ENCODE peak calls at places on chromosomes 13 and 19, in seven cellular contexts. P is stimulated activated CD8-positive, alpha-beta memory T cell treated with anti-CD3 and anti-CD28 coated beads, Interleukin-4, amount 100 ng/mL, for 24 hours; C is AG08396; W is CD4-positive, alpha-beta memory T cell; J is nucleus accumbens; V is type B pancreatic cell; B is naive thymus-derived CD8-positive, alpha-beta T cell. Z is an unnamed sample.

GRCh38 chr13:39612023-39612637 is 9.1 kb upstream of the LHFPL6 start:
- DNase-seq in B (peak), W (peak), J (no peak), P (peak), V (no peak), C (peak), Z (no peak)

GRCh38 chr19:1019616-1019961 is 1.3 kb downstream of the TMEM259 start:
- DNase-seq in W (no peak), B (no peak), C (no peak), V (no peak), P (no peak), J (no peak), Z (no peak)

GRCh38 chr13:31201341-31202024 is 1.7 kb downstream of the B3GLCT start:
- DNase-seq in V (no peak), B (no peak), P (no peak), C (peak), J (no peak), W (no peak), Z (peak)

GRCh38 chr13:75299913-75300862 is 181.8 kb downstream of the TBC1D4 start:
- DNase-seq in V (no peak), J (no peak), C (no peak), B (no peak), P (no peak), W (no peak), Z (peak)

GRCh38 chr13:40069173-40070044 is 413.9 kb downstream of the COG6 start:
- DNase-seq in J (no peak), W (peak), B (peak), V (no peak), C (peak), P (peak), Z (peak)

GRCh38 chr13:28613562-28613961 is 45.4 kb upstream of the POMP start:
- DNase-seq in J (no peak), P (no peak), V (no peak), W (no peak), B (no peak), C (no peak), Z (no peak)

GRCh38 chr13:79492313-79492798 is 11.4 kb downstream of the NDFIP2 start:
- DNase-seq in J (no peak), C (no peak), V (no peak), P (no peak), B (no peak), W (no peak), Z (no peak)

GRCh38 chr19:17522988-17523872 is 11.8 kb downstream of the PGLS start:
- DNase-seq in J (no peak), C (no peak), W (peak), P (peak), B (peak), V (no peak), Z (peak)

GRCh38 chr19:28037186-28037585 is 1175.8 kb downstream of the UQCRFS1 start:
- DNase-seq in W (no peak), V (no peak), C (no peak), P (no peak), B (no peak), J (no peak), Z (no peak)

GRCh38 chr19:34493038-34493648 is 11.6 kb downstream of the WTIP start:
- DNase-seq in V (no peak), J (no peak), B (no peak), P (no peak), W (no peak), C (no peak), Z (peak)

GRCh38 chr19:29170554-29170953 is 42.4 kb downstream of the UQCRFS1 start:
- DNase-seq in C (no peak), B (no peak), W (no peak), J (no peak), V (no peak), P (no peak), Z (no peak)

GRCh38 chr19:43306097-43306496 is 36.8 kb upstream of the PSG9 start:
- DNase-seq in B (no peak), C (no peak), V (no peak), P (no peak), W (no peak), J (no peak), Z (no peak)

GRCh38 chr13:21884299-21884878 is 213.5 kb downstream of the FGF9 start:
- DNase-seq in P (no peak), B (no peak), C (no peak), W (no peak), J (no peak), V (no peak), Z (no peak)

GRCh38 chr19:496333-496634 is at the start of gene MADCAM1:
- DNase-seq in B (no peak), W (no peak), J (no peak), V (no peak), C (no peak), P (no peak), Z (peak)

GRCh38 chr19:309206-309565 is 18.0 kb upstream of the PLPP2 start:
- DNase-seq in J (no peak), P (no peak), B (no peak), C (no peak), V (no peak), W (no peak), Z (peak)

GRCh38 chr13:113898391-113898790 is 34.5 kb upstream of the GAS6 start:
- DNase-seq in P (no peak), C (no peak), J (no peak), B (no peak), W (no peak), V (peak), Z (no peak)

GRCh38 chr13:22061371-22061805 is 390.5 kb downstream of the FGF9 start:
- DNase-seq in C (no peak), B (peak), W (peak), V (no peak), P (peak), J (peak), Z (no peak)

GRCh38 chr19:444677-445210 is 16.1 kb downstream of the SHC2 start:
- DNase-seq in J (no peak), C (no peak), W (no peak), P (no peak), V (no peak), B (no peak), Z (no peak)

GRCh38 chr13:77878186-77878585 is 40.4 kb downstream of the EDNRB start:
- DNase-seq in B (no peak), V (no peak), P (no peak), C (no peak), J (no peak), W (no peak), Z (no peak)

GRCh38 chr13:66036024-66036614 is 1194.0 kb downstream of the PCDH9 start:
- DNase-seq in P (no peak), V (no peak), B (no peak), C (no peak), W (no peak), J (no peak), Z (no peak)

GRCh38 chr13:31797154-31797775 is 57.9 kb downstream of the RXFP2 start:
- DNase-seq in J (no peak), C (peak), B (no peak), W (no peak), P (no peak), V (no peak), Z (peak)

GRCh38 chr13:20473139-20473538 is 52.5 kb downstream of the CRYL1 start:
- DNase-seq in P (no peak), J (no peak), V (no peak), B (no peak), W (no peak), C (peak), Z (peak)

GRCh38 chr13:44301639-44302015 is 72.0 kb upstream of the SERP2 start:
- DNase-seq in P (no peak), B (no peak), W (no peak), V (no peak), J (no peak), C (no peak), Z (no peak)

GRCh38 chr13:42422681-42423080 is 150.7 kb downstream of the AKAP11 start:
- DNase-seq in V (no peak), P (no peak), W (no peak), J (no peak), B (no peak), C (no peak), Z (no peak)

GRCh38 chr19:55082023-55082851 is 6.6 kb downstream of the EPS8L1 start:
- DNase-seq in J (no peak), V (no peak), B (peak), C (peak), W (peak), P (no peak), Z (peak)

GRCh38 chr19:7932930-7933300 is 7.0 kb upstream of the CTXN1 start:
- DNase-seq in W (no peak), V (no peak), C (no peak), B (no peak), P (no peak), J (no peak), Z (peak)